ENCODE peak calls at places on chromosome 20, in ten cellular contexts. M, P, F, D, R, U, V, Y, L and H are unnamed samples.

GRCh38 chr20:37285664-37286374 is 3.6 kb upstream of the MANBAL start:
- DNase-seq in Y (no peak), P (no peak), M (no peak), R (no peak), L (no peak), D (no peak), U (peak), V (no peak), F (peak), H (no peak)

GRCh38 chr20:17646209-17646717 is 35.8 kb downstream of the RRBP1 start:
- DNase-seq in P (no peak), U (peak), F (no peak), D (no peak), Y (no peak), M (no peak), R (no peak), L (peak), V (no peak), H (no peak)

GRCh38 chr20:18360601-18361000 is 72.3 kb downstream of the ZNF133 start:
- DNase-seq in V (no peak), M (no peak), R (no peak), D (no peak), U (no peak), L (no peak), P (peak), Y (no peak), F (no peak), H (no peak)

GRCh38 chr20:51980277-51980676 is 178.0 kb upstream of the SALL4 start:
- DNase-seq in D (no peak), R (no peak), L (no peak), M (no peak), F (no peak), Y (no peak), V (no peak), P (no peak), U (no peak), H (no peak)

GRCh38 chr20:40890635-40891034 is 138.0 kb upstream of the TOP1 start:
- DNase-seq in M (no peak), V (no peak), L (no peak), D (no peak), R (no peak), Y (no peak), U (no peak), F (no peak), P (no peak), H (no peak)

GRCh38 chr20:37516697-37517370 is 4.2 kb upstream of the NNAT start:
- DNase-seq in U (peak), M (no peak), Y (no peak), D (no peak), P (no peak), L (no peak), F (peak), R (peak), V (peak), H (no peak)

GRCh38 chr20:47574616-47575401 is 73.1 kb downstream of the NCOA3 start:
- DNase-seq in Y (peak), M (no peak), F (peak), L (no peak), U (no peak), V (peak), R (peak), P (no peak), D (no peak), H (no peak)

GRCh38 chr20:36238760-36239159 is 2.5 kb downstream of the AAR2 start:
- DNase-seq in P (no peak), M (no peak), D (no peak), L (no peak), Y (no peak), U (no peak), R (no peak), V (no peak), F (no peak), H (no peak)

GRCh38 chr20:10728873-10729670 is 55.3 kb upstream of the JAG1 start:
- DNase-seq in L (no peak), M (no peak), P (no peak), F (no peak), R (peak), U (no peak), Y (no peak), D (no peak), V (peak), H (no peak)

GRCh38 chr20:63032861-63033634 is 26.3 kb upstream of the BHLHE23 start:
- DNase-seq in M (no peak), U (no peak), Y (no peak), F (no peak), V (no peak), L (no peak), R (no peak), D (no peak), P (no peak), H (no peak)
- TF ChIP-seq CTCF in M (no peak), U (no peak), Y (no peak), F (no peak), V (no peak), L (no peak), R (no peak), D (no peak), P (no peak), H (no peak)

DNA sequence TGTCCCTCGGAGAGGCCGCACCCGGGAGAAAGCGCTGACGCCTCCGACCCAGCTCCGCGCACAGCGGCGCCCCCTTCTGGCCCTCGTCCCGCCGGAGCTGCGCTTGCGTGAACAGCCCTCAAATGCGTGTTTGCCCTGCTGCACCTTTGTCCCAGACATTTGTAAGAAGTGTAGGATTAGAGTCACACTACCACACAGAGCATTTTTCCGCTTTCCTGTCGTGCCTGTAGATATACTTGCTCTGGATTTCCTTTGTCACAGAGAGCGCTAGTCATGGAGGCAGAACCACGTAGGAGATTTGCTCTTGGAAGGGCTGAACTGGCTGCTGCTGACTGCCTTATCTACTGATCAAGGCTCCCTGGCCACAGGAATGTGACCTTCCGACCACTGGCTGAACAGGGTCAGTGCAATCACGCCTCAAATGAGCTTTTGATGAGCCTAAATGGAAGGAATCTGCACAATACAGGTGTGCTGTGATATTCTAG is 62.3 kb downstream of the PAX1 start:
- DNase-seq in F (peak), P (no peak), Y (peak), V (no peak), L (no peak), M (no peak), R (no peak), U (no peak), D (no peak), H (no peak)
- TF ChIP-seq CTCF in F (peak), P (no peak), Y (peak), V (no peak), L (no peak), M (no peak), R (no peak), U (peak), D (no peak), H (no peak)

GRCh38 chr20:44523746-44524145 is 1.9 kb upstream of the SERINC3 start:
- DNase-seq in F (no peak), V (no peak), R (no peak), M (no peak), P (no peak), U (no peak), D (no peak), L (no peak), Y (no peak), H (no peak)

GRCh38 chr20:44526129-44526528 is 4.3 kb upstream of the SERINC3 start:
- DNase-seq in L (no peak), U (no peak), P (peak), M (no peak), F (peak), R (peak), V (peak), D (no peak), Y (no peak), H (no peak)

GRCh38 chr20:44517454-44517853 is 4.4 kb downstream of the SERINC3 start:
- DNase-seq in R (no peak), P (no peak), F (no peak), Y (no peak), D (no peak), V (no peak), U (no peak), M (no peak), L (no peak), H (no peak)

GRCh38 chr20:44522841-44523240 is 971 bp upstream of the SERINC3 start:
- DNase-seq in R (no peak), U (no peak), L (no peak), M (no peak), P (no peak), D (no peak), Y (no peak), V (no peak), F (no peak), H (no peak)

GRCh38 chr20:44521484-44522481 is at the start of gene SERINC3:
- DNase-seq in U (peak), R (peak), D (peak), Y (peak), V (peak), M (peak), L (peak), P (peak), F (peak), H (peak)
- TF ChIP-seq CTCF in U (no peak), R (no peak), D (no peak), Y (peak), V (no peak), M (peak), L (peak), P (peak), F (peak), H (peak)

GRCh38 chr20:54103762-54104600 is 33.6 kb upstream of the BCAS1 start:
- DNase-seq in P (no peak), F (no peak), V (no peak), R (no peak), Y (no peak), L (no peak), U (peak), D (no peak), M (no peak), H (no peak)
- TF ChIP-seq CTCF in P (no peak), F (no peak), V (no peak), R (no peak), Y (no peak), L (no peak), U (no peak), D (peak), M (peak), H (no peak)

DNA sequence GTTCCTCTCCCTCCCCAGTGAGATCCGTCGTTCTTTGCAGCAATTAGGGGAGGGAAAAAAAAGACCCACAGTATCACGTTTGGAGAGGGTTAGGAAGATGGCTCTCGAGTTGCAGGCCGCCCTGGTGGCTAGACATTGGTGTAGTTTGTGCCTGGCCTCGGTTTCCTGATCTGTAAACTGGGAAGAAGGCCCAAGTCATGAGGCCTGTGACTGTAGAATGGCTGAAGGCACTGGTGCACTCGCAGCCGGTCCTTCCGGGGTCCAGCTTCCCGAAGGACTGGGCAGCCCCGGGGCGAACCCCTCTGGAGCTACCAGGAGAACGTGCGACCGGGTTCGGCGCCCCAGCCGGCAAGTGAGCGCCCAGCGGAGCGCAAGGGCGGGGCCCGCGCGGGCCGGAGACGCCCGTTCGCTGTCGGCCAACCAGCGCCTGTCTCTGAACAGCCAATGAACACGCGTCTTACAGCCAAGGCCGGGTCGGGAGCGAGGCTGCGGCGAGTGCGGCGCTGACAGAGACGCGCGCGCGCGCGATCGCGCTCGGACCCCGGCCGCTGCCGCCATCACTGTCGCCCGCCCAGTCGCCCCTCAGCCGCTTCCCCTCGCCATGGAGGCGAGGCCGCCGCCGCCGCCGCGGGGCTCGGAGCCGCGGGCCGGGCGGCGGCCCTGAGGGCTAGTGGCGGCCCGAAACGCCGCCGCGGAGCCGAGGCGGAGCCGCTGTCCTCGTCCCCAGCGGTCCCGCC is at the start of gene PTPRA:
- DNase-seq in P (peak), L (peak), V (peak), R (peak), D (peak), F (peak), U (peak), M (peak), Y (peak), H (peak)
- TF ChIP-seq CTCF in P (no peak), L (no peak), V (no peak), R (no peak), D (no peak), F (no peak), U (no peak), M (no peak), Y (no peak), H (no peak)

GRCh38 chr20:20860078-20860806 is 147.8 kb upstream of the RALGAPA2 start:
- DNase-seq in L (peak), M (peak), V (peak), F (peak), P (peak), R (peak), Y (peak), U (peak), D (peak), H (peak)

GRCh38 chr20:20859510-20859909 is 147.1 kb upstream of the RALGAPA2 start:
- DNase-seq in L (no peak), D (no peak), M (no peak), F (no peak), P (no peak), R (no peak), U (no peak), Y (no peak), V (no peak), H (no peak)

GRCh38 chr20:20869161-20869560 is 156.7 kb upstream of the RALGAPA2 start:
- DNase-seq in V (no peak), M (no peak), P (no peak), U (no peak), R (no peak), Y (no peak), F (no peak), L (no peak), D (no peak), H (no peak)

GRCh38 chr20:20864346-20865096 is 152.1 kb upstream of the RALGAPA2 start:
- DNase-seq in D (no peak), R (peak), V (no peak), M (no peak), L (no peak), U (no peak), P (no peak), F (peak), Y (peak), H (no peak)
- TF ChIP-seq CTCF in D (no peak), R (no peak), V (no peak), M (no peak), L (no peak), U (peak), P (peak), F (peak), Y (peak), H (peak)

GRCh38 chr20:3276400-3277015 is 37.5 kb upstream of the SLC4A11 start:
- DNase-seq in F (no peak), M (no peak), Y (peak), U (no peak), D (no peak), L (no peak), R (peak), V (no peak), P (no peak), H (no peak)
- TF ChIP-seq CTCF in F (peak), M (no peak), Y (peak), U (peak), D (no peak), L (no peak), R (peak), V (no peak), P (peak), H (no peak)